ENCODE peak calls at places on chromosomes 16 and 17, in nine cellular contexts. I is psoas muscle, F is mammary epithelial cell, M is Caco-2, P is GM13977, Y is activated B cell treated with CpG ODN at 0.5 μM for 24 hours, A is RWPE1, O is nephron progenitor cell, V is Peyer's patch. B is an unnamed sample.

GRCh38 chr17:67655478-67656148 is 62.1 kb upstream of the NOL11 start:
- DNase-seq in Y (no peak), I (no peak), P (no peak), V (no peak), M (no peak), O (no peak), F (no peak), A (no peak), B (no peak)

GRCh38 chr17:32461853-32462617 is 17.7 kb downstream of the PSMD11 start:
- DNase-seq in M (peak), I (no peak), A (peak), O (peak), V (peak), P (peak), F (peak), Y (no peak), B (peak)

GRCh38 chr16:68972720-68973119 is 129.4 kb downstream of the TANGO6 start:
- DNase-seq in I (no peak), O (peak), A (no peak), Y (no peak), F (peak), V (no peak), M (peak), P (no peak), B (no peak)

GRCh38 chr17:38628441-38628840 is 22.7 kb upstream of the SRCIN1 start:
- DNase-seq in I (no peak), F (peak), A (peak), P (no peak), M (peak), O (no peak), V (no peak), Y (no peak), B (no peak)

GRCh38 chr17:37725601-37726146 is 19.2 kb downstream of the HNF1B start:
- DNase-seq in V (no peak), F (no peak), O (no peak), P (no peak), I (no peak), A (no peak), Y (no peak), M (peak), B (no peak)

GRCh38 chr17:78767806-78768205 is 14.3 kb downstream of the CYTH1 start:
- DNase-seq in M (no peak), F (no peak), I (no peak), O (no peak), A (no peak), Y (no peak), P (no peak), V (peak), B (no peak)

GRCh38 chr16:12377497-12377896 is 401.0 kb downstream of the SNX29 start:
- DNase-seq in Y (no peak), M (no peak), O (no peak), A (no peak), F (no peak), V (no peak), P (no peak), I (no peak), B (no peak)

GRCh38 chr17:2929881-2930533 is 133.4 kb downstream of the OR1D5 start:
- DNase-seq in P (peak), I (no peak), M (peak), F (peak), V (no peak), A (peak), O (peak), Y (peak), B (no peak)

GRCh38 chr17:17502741-17503565 is 6.8 kb upstream of the RASD1 start:
- DNase-seq in P (no peak), O (no peak), Y (no peak), I (peak), F (no peak), A (no peak), V (no peak), M (no peak), B (no peak)

GRCh38 chr17:65346166-65346565 is 209.0 kb downstream of the RGS9 start:
- DNase-seq in Y (no peak), M (no peak), A (no peak), P (no peak), O (no peak), F (no peak), V (no peak), I (no peak), B (no peak)

GRCh38 chr17:16971458-16972338 is at the start of gene TNFRSF13B:
- DNase-seq in A (no peak), I (no peak), Y (peak), F (no peak), M (no peak), P (no peak), V (peak), O (no peak), B (no peak)

GRCh38 chr17:28864991-28865849 is 10.4 kb downstream of the ERAL1 start:
- DNase-seq in Y (no peak), F (no peak), I (no peak), A (no peak), M (peak), P (no peak), V (no peak), O (no peak), B (no peak)

GRCh38 chr17:50055426-50056216 is at the start of gene ITGA3:
- DNase-seq in M (peak), O (peak), A (peak), I (peak), P (peak), F (peak), Y (peak), V (peak), B (no peak)

GRCh38 chr16:25553711-25554436 is 137.9 kb upstream of the HS3ST4 start:
- DNase-seq in M (peak), Y (no peak), A (no peak), O (no peak), P (no peak), I (no peak), F (peak), V (no peak), B (no peak)

GRCh38 chr17:6508519-6509294 is 47.6 kb downstream of the PITPNM3 start:
- DNase-seq in V (no peak), O (peak), Y (no peak), F (no peak), I (no peak), A (no peak), M (no peak), P (no peak), B (no peak)

GRCh38 chr17:14805348-14805747 is 459.8 kb downstream of the PMP22 start:
- DNase-seq in I (no peak), M (no peak), F (no peak), P (no peak), V (no peak), Y (no peak), O (no peak), A (no peak), B (no peak)

GRCh38 chr17:81930142-81931125 is 2.9 kb upstream of the MAFG start:
- DNase-seq in M (no peak), P (peak), I (peak), Y (no peak), F (no peak), O (no peak), A (no peak), V (no peak), B (no peak)

DNA sequence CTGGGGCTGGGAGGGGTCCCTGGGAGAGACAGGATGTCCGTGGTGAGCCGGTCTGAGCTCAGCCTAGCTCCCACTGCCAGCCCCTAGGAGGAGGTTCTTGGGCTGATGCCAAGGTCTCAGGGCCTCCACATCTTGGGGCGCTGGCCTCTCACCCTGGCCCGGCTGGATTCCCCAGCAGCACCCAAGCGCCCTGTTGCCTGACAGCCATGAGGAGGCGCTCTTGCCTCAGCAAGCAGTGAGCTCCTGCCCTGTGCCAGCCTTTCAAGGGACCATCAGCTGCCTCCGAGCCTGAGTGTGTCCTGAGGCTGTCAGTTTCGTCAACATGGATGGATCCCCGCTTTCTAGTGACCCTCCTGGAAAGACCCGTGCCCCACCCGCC is 234.9 kb upstream of the CIBAR2 start:
- DNase-seq in O (peak), A (no peak), F (no peak), P (no peak), Y (no peak), V (no peak), M (no peak), I (no peak), B (no peak)
- TF ChIP-seq CTCF in O (peak), A (no peak), F (peak), P (peak), Y (no peak), V (peak), M (peak), I (peak), B (no peak)

DNA sequence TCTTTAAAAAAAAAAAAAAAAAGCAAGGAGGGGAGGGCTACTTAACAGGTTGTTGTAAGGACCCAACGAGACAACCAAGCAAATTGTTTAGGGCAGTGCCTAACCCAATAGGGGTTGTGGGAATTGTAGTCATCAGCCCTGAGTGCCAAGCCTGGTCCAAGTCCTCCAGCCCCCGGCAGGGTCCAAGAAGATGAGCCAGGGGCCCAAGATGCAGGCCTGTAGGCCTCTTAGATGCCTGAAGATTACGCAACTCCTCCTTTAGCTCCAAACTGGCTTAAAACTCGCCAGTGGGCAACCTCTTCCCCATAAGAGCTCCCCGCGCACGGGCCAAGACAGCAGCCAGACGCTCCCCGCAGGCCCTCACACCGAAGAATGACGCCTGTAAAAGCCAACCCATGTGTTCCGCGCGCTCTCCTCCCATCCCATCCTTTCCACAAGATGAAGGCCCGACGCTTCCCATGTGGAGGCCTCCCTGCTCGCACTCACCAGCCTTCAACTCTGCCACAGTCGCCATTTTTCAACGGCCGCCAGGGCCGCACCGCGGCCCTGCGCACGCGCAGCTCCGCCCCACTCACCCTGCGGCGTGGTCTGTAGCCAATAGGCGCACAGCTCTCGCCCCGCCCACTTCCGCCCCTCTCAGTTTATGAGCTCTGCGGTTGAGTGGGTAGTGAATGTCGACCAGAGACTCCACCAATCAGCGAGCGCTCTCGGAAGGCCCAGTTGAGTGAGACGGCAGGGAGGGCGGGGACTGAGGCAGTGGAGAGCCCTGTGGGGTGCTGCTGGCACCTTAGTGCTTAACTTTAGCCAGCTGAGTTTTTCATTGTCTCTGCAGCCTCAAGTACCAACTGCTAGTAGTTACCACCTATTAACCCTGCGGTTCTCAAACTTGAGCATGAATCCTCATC is at the start of gene CEP20:
- DNase-seq in O (peak), P (peak), Y (peak), F (peak), A (peak), I (peak), V (peak), M (peak), B (peak)
- TF ChIP-seq CTCF in O (no peak), P (no peak), Y (no peak), F (peak), A (no peak), I (no peak), V (peak), M (no peak), B (no peak)

DNA sequence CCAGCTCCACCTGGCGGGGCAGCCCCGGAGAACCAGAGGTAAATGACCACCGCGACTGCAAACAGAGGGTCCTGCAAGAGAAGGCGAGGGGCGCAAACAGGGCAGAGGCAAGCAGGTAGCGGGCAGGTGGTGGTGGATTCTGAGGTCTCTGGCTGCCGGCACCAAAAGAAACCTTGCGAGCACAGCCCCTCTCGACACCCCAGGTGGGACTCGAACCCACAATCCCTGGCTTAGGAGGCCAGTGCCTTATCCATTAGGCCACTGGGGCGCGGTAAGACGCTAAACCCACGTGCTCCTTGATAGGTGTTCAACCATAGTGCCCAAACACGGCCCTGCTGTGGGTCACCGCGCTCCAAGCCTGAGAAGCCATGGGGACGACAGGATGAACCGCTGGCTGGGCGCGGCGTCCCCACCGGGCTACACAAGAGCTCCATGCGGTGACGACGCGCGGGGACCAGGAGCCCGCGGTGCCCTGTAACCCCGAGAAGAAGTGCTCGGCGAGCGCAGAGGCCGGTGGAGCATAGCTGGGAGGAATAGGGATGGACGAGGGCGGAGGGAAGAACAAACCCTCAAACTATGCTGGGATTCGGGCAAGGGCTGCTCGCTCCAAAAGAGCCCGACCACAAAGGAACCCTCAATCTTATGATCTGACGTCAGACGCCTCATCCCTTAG is 12.4 kb downstream of the ATP5PD start:
- DNase-seq in M (peak), V (peak), A (peak), O (peak), I (peak), P (peak), Y (peak), F (peak), B (peak)
- TF ChIP-seq CTCF in M (peak), V (peak), A (no peak), O (no peak), I (no peak), P (no peak), Y (no peak), F (peak), B (no peak)

GRCh38 chr16:84746875-84747274 is 47.1 kb downstream of the USP10 start:
- DNase-seq in V (no peak), A (no peak), I (no peak), Y (no peak), P (no peak), M (no peak), O (no peak), F (no peak), B (no peak)
- TF ChIP-seq CTCF in V (peak), A (no peak), I (peak), Y (no peak), P (peak), M (peak), O (peak), F (peak), B (no peak)

GRCh38 chr17:33647976-33648375 is 354.9 kb upstream of the ASIC2 start:
- DNase-seq in O (peak), V (no peak), I (no peak), M (no peak), Y (no peak), P (peak), F (peak), A (peak), B (no peak)

GRCh38 chr17:33657181-33657580 is 364.1 kb upstream of the ASIC2 start:
- DNase-seq in F (no peak), A (no peak), P (no peak), I (no peak), O (no peak), M (no peak), V (no peak), Y (no peak), B (no peak)

GRCh38 chr17:33653389-33653788 is 360.3 kb upstream of the ASIC2 start:
- DNase-seq in A (no peak), O (no peak), Y (no peak), P (no peak), F (no peak), M (no peak), I (no peak), V (no peak), B (no peak)

DNA sequence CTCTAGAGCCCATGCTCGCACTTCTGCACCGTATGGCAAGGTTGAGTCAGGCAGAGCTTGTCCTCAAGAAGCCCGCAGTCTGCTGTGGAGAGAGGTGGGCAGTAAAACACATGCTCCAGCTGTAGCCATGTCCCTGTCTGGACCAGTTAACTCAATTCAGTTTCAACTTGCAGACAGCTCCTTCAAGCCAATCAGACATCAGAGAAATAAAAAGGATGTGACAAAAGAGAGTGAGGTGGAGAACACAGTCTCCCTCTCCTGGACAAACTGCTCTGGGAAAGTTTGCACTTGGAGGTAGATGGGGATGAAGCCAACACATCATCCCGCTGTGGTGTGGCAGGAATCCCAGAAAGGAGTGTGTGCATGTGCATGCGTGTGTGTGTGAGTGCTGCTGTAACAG is 358.5 kb upstream of the ASIC2 start:
- DNase-seq in M (no peak), F (peak), Y (no peak), P (no peak), I (no peak), V (no peak), O (no peak), A (peak), B (no peak)
- TF ChIP-seq CTCF in M (no peak), F (no peak), Y (no peak), P (no peak), I (no peak), V (no peak), O (no peak), A (no peak), B (no peak)

GRCh38 chr17:57366177-57366557 is 109.8 kb downstream of the MSI2 start:
- DNase-seq in Y (no peak), O (no peak), P (no peak), V (no peak), F (no peak), A (no peak), M (no peak), I (no peak), B (no peak)

GRCh38 chr17:57365420-57365819 is 109.1 kb downstream of the MSI2 start:
- DNase-seq in M (no peak), V (no peak), O (no peak), Y (no peak), A (no peak), F (no peak), P (no peak), I (no peak), B (no peak)

GRCh38 chr17:57362797-57363556 is 106.7 kb downstream of the MSI2 start:
- DNase-seq in A (no peak), V (no peak), P (no peak), I (no peak), M (no peak), F (no peak), O (no peak), Y (no peak), B (no peak)

GRCh38 chr17:57363998-57364645 is 107.8 kb downstream of the MSI2 start:
- DNase-seq in F (no peak), Y (no peak), V (no peak), I (no peak), O (no peak), A (no peak), M (no peak), P (no peak), B (no peak)

GRCh38 chr17:57363580-57363979 is 107.3 kb downstream of the MSI2 start:
- DNase-seq in P (no peak), V (no peak), M (no peak), Y (no peak), F (no peak), O (no peak), A (no peak), I (no peak), B (no peak)
- TF ChIP-seq CTCF in P (no peak), V (no peak), M (no peak), Y (no peak), F (no peak), O (no peak), A (no peak), I (no peak), B (no peak)

GRCh38 chr17:778096-778495 is 4.0 kb downstream of the GLOD4 start:
- DNase-seq in P (no peak), M (no peak), F (no peak), A (no peak), I (no peak), Y (no peak), V (no peak), O (no peak), B (no peak)

GRCh38 chr17:787641-788221 is 5.6 kb downstream of the MRM3 start:
- DNase-seq in A (no peak), M (no peak), Y (no peak), P (no peak), V (no peak), F (no peak), I (no peak), O (no peak), B (no peak)

GRCh38 chr17:784143-784542 is 2.0 kb downstream of the MRM3 start:
- DNase-seq in M (no peak), Y (no peak), V (no peak), A (no peak), O (no peak), P (no peak), F (no peak), I (no peak), B (no peak)

GRCh38 chr17:781920-782731 is at the start of the genes GLOD4 and MRM3:
- DNase-seq in M (peak), I (peak), Y (peak), O (peak), P (peak), F (peak), A (peak), V (peak), B (peak)
- TF ChIP-seq CTCF in M (no peak), I (peak), Y (no peak), O (peak), P (no peak), F (peak), A (no peak), V (peak), B (no peak)

B was measured in natural killer cell.